ENCODE peak calls at places on chromosomes 11 and 22, in seven cellular contexts. G, H, N, D, U, Q and B are unnamed samples.

GRCh38 chr11:132007184-132007583 is 636.8 kb downstream of the NTM start:
- DNase-seq in Q (no peak), N (no peak), D (no peak), U (no peak), G (no peak), H (no peak), B (no peak)

GRCh38 chr11:108664241-108664640 is 628 bp upstream of the DDX10 start:
- DNase-seq in D (no peak), Q (no peak), N (no peak), G (no peak), H (no peak), U (no peak), B (no peak)

GRCh38 chr11:86515297-86516094 is 140.8 kb downstream of the CCDC81 start:
- DNase-seq in N (peak; percentile 96), Q (no peak), D (peak; percentile 86), U (peak; percentile 76), H (peak; percentile 72), G (no peak), B (peak; percentile 18)

GRCh38 chr11:119375629-119376196 is 5.8 kb downstream of the USP2 start:
- DNase-seq in Q (no peak), H (no peak), N (no peak), G (peak; percentile 55), U (no peak), D (no peak), B (no peak)

GRCh38 chr11:47908198-47908597 is 60.0 kb upstream of the NUP160 start:
- DNase-seq in U (no peak), Q (no peak), G (no peak), N (no peak), D (no peak), H (no peak), B (no peak)

GRCh38 chr11:68367252-68367651 is 54.9 kb downstream of the LRP5 start:
- DNase-seq in D (no peak), Q (no peak), N (no peak), G (no peak), U (no peak), H (no peak), B (no peak)

GRCh38 chr11:64251986-64252837 is 882 bp downstream of the PLCB3 start:
- DNase-seq in H (no peak), Q (no peak), N (peak; percentile 54), D (no peak), U (peak; percentile 41), G (no peak), B (no peak)

GRCh38 chr11:64352099-64353005 is 6.6 kb upstream of the RPS6KA4 start:
- DNase-seq in H (no peak), Q (no peak), G (no peak), U (no peak), D (no peak), N (no peak), B (peak; percentile 75)

GRCh38 chr11:3109921-3110706 is 52.9 kb upstream of the CARS1 start:
- DNase-seq in D (peak; percentile 78), N (peak; percentile 62), Q (peak; percentile 36), G (peak; percentile 56), H (no peak), U (peak; percentile 51), B (no peak)

GRCh38 chr22:35514366-35514765 is 26.3 kb upstream of the RASD2 start:
- DNase-seq in Q (no peak), H (no peak), D (no peak), G (no peak), N (no peak), U (no peak), B (no peak)

GRCh38 chr11:553949-554398 is 6.6 kb downstream of the LMNTD2 start:
- DNase-seq in Q (no peak), G (no peak), U (no peak), D (no peak), H (no peak), N (no peak), B (no peak)

GRCh38 chr11:1015064-1015463 is 21.5 kb downstream of the MUC6 start:
- DNase-seq in N (no peak), H (no peak), D (no peak), G (no peak), U (no peak), Q (no peak), B (no peak)

GRCh38 chr22:19430890-19431541 is 517 bp downstream of the HIRA start:
- DNase-seq in N (peak; percentile 30), U (no peak), D (no peak), H (no peak), G (no peak), Q (peak; percentile 26), B (peak; percentile 29)

GRCh38 chr22:35582218-35582860 is 34.8 kb downstream of the MB start:
- DNase-seq in G (no peak), U (no peak), Q (no peak), N (no peak), D (no peak), H (no peak), B (no peak)

GRCh38 chr11:78586452-78587046 is 11.9 kb upstream of the NARS2 start:
- DNase-seq in D (no peak), N (no peak), H (no peak), G (no peak), Q (peak; percentile 45), U (no peak), B (no peak)

GRCh38 chr11:20835561-20835960 is 166.2 kb downstream of the NELL1 start:
- DNase-seq in Q (no peak), D (no peak), G (no peak), U (no peak), H (no peak), N (no peak), B (no peak)

GRCh38 chr22:33034753-33035152 is 23.4 kb downstream of the SYN3 start:
- DNase-seq in G (no peak), Q (no peak), D (no peak), H (no peak), U (no peak), N (no peak), B (no peak)

GRCh38 chr11:84947970-84948600 is 679.1 kb downstream of the DLG2 start:
- DNase-seq in D (no peak), G (no peak), U (no peak), N (no peak), Q (no peak), H (no peak), B (no peak)

GRCh38 chr22:21731503-21731902 is 4.1 kb downstream of the YPEL1 start:
- DNase-seq in U (no peak), N (no peak), H (no peak), G (no peak), D (no peak), Q (no peak), B (no peak)

GRCh38 chr22:50014655-50015401 is 2.3 kb upstream of the IL17REL start:
- DNase-seq in Q (no peak), D (no peak), H (no peak), G (no peak), U (no peak), N (peak; percentile 2), B (no peak)

GRCh38 chr11:124951341-124951740 is 2.7 kb upstream of the CCDC15 start:
- DNase-seq in Q (no peak), N (no peak), D (no peak), H (no peak), U (no peak), G (no peak), B (no peak)

GRCh38 chr22:37762389-37762836 is 45.3 kb upstream of the GCAT start:
- DNase-seq in H (no peak), Q (no peak), N (no peak), G (no peak), U (no peak), D (no peak), B (no peak)

GRCh38 chr11:72712168-72712721 is 38.0 kb upstream of the PDE2A start:
- DNase-seq in U (no peak), D (no peak), N (no peak), Q (no peak), H (no peak), G (no peak), B (no peak)

GRCh38 chr11:21927628-21928027 is 265.3 kb upstream of the ANO5 start:
- DNase-seq in H (no peak), Q (no peak), N (no peak), U (no peak), G (no peak), D (no peak), B (no peak)

GRCh38 chr11:13329670-13330401 is 52.2 kb downstream of the BMAL1 start:
- DNase-seq in H (no peak), Q (no peak), U (no peak), D (peak; percentile 54), N (peak; percentile 55), G (no peak), B (peak; percentile 98)

GRCh38 chr22:48440176-48440575 is 1387.5 kb downstream of the BRD1 start:
- DNase-seq in N (no peak), H (no peak), U (no peak), D (no peak), G (no peak), Q (no peak), B (no peak)

GRCh38 chr11:110251837-110252236 is 44.6 kb downstream of the RDX start:
- DNase-seq in U (peak; percentile 20), N (peak; percentile 46), Q (peak; percentile 31), D (peak; percentile 69), G (no peak), H (peak; percentile 12), B (peak; percentile 31)

GRCh38 chr22:29936186-29936585 is 53.2 kb downstream of the MTMR3 start:
- DNase-seq in U (no peak), H (no peak), D (no peak), G (no peak), Q (peak; percentile 5), N (no peak), B (no peak)

GRCh38 chr22:31881867-31882266 is 62.5 kb upstream of the YWHAH start:
- DNase-seq in Q (no peak), D (no peak), N (no peak), H (no peak), U (no peak), G (no peak), B (no peak)

GRCh38 chr22:39431821-39432251 is 25.0 kb upstream of the MGAT3 start:
- DNase-seq in G (no peak), Q (no peak), N (no peak), D (no peak), U (no peak), H (no peak), B (no peak)

GRCh38 chr11:111912535-111912934 is at the start of gene HSPB2:
- DNase-seq in H (no peak), D (no peak), G (no peak), N (no peak), U (no peak), Q (no peak), B (peak; percentile 38)